ENCODE peak calls at places on chromosomes 2 and 18, in five cellular contexts. O, F, M, D and V are unnamed samples.

GRCh38 chr18:78431606-78432005 is 548.0 kb upstream of the SALL3 start:
- DNase-seq in F (no peak), O (no peak), D (no peak), M (no peak), V (no peak)

GRCh38 chr2:230677182-230677946 is 35.3 kb upstream of the CAB39 start:
- DNase-seq in F (no peak), M (peak; percentile 3), D (no peak), O (no peak), V (no peak)

GRCh38 chr2:33212151-33212550 is 264.3 kb upstream of the RASGRP3 start:
- DNase-seq in M (no peak), D (no peak), F (no peak), O (no peak), V (no peak)

GRCh38 chr2:30268296-30268871 is 37.0 kb downstream of the LBH start:
- DNase-seq in F (no peak), M (no peak), D (no peak), O (no peak), V (no peak)

GRCh38 chr2:196853301-196854087 is 44.3 kb upstream of the C2orf66 start:
- DNase-seq in F (peak; percentile 67), M (no peak), O (no peak), D (no peak), V (peak; percentile 57)

GRCh38 chr2:82954868-82955267 is 1504.2 kb downstream of the SUCLG1 start:
- DNase-seq in F (no peak), M (no peak), D (no peak), O (no peak), V (no peak)

GRCh38 chr2:15142069-15142689 is 419.0 kb downstream of the NBAS start:
- DNase-seq in O (peak; percentile 88), D (peak; percentile 46), M (peak; percentile 86), F (no peak), V (no peak)

GRCh38 chr2:238895901-238896600 is 48.2 kb downstream of the TWIST2 start:
- DNase-seq in O (no peak), F (no peak), D (no peak), M (no peak), V (no peak)

GRCh38 chr2:136214801-136215200 is 96.9 kb upstream of the CXCR4 start:
- DNase-seq in O (no peak), D (no peak), M (no peak), F (no peak), V (no peak)

GRCh38 chr2:77566131-77566530 is 44.0 kb upstream of the LRRTM4 start:
- DNase-seq in F (no peak), O (no peak), M (no peak), D (no peak), V (no peak)

GRCh38 chr2:21642647-21643046 is 518.9 kb downstream of the TDRD15 start:
- DNase-seq in D (no peak), O (no peak), F (no peak), M (no peak), V (no peak)

GRCh38 chr2:237030382-237030781 is 55.3 kb upstream of the COPS8 start:
- DNase-seq in M (no peak), D (no peak), F (no peak), O (no peak), V (no peak)

GRCh38 chr2:96099861-96100798 is 16.2 kb downstream of the ADRA2B start:
- DNase-seq in D (no peak), M (no peak), F (no peak), O (no peak), V (no peak)

GRCh38 chr18:67730884-67731283 is 214.4 kb upstream of the DSEL start:
- DNase-seq in F (no peak), M (no peak), D (no peak), O (no peak), V (no peak)